ENCODE peak calls at places on chromosome 3, in four cellular contexts. Y is kidney epithelial cell, B is adrenal gland, L is body of pancreas. X is an unnamed sample.

GRCh38 chr3:157718835-157719234 is 215.6 kb upstream of the VEPH1 start:
- DNase-seq in Y (no peak), B (no peak), L (no peak), X (no peak)

GRCh38 chr3:170043506-170043905 is 5.7 kb downstream of the GPR160 start:
- DNase-seq in Y (no peak), B (no peak), L (no peak), X (no peak)

GRCh38 chr3:126127452-126127851 is 43.5 kb upstream of the SLC41A3 start:
- DNase-seq in Y (no peak), B (no peak), L (peak; percentile 8), X (no peak)

GRCh38 chr3:150252462-150252861 is 155.6 kb upstream of the TSC22D2 start:
- DNase-seq in Y (no peak), B (no peak), L (peak; percentile 19), X (no peak)

GRCh38 chr3:30073622-30074021 is 532.8 kb upstream of the TGFBR2 start:
- DNase-seq in Y (no peak), B (no peak), L (no peak), X (no peak)

GRCh38 chr3:193662757-193663322 is 69.8 kb downstream of the OPA1 start:
- DNase-seq in Y (no peak), B (peak; percentile 21), L (no peak), X (no peak)

GRCh38 chr3:183155499-183155898 is 7.0 kb downstream of the LAMP3 start:
- DNase-seq in Y (no peak), B (no peak), L (no peak), X (no peak)

GRCh38 chr3:159635047-159635641 is 353.5 kb upstream of the IL12A start:
- DNase-seq in Y (peak; percentile 37), B (no peak), L (no peak), X (no peak)

GRCh38 chr3:44284949-44285348 is 43.3 kb downstream of the TOPAZ1 start:
- DNase-seq in Y (no peak), B (no peak), L (no peak), X (no peak)

GRCh38 chr3:188264231-188265213 is 110.6 kb downstream of the LPP start:
- DNase-seq in Y (no peak), B (no peak), L (no peak), X (peak; percentile 41)

DNA sequence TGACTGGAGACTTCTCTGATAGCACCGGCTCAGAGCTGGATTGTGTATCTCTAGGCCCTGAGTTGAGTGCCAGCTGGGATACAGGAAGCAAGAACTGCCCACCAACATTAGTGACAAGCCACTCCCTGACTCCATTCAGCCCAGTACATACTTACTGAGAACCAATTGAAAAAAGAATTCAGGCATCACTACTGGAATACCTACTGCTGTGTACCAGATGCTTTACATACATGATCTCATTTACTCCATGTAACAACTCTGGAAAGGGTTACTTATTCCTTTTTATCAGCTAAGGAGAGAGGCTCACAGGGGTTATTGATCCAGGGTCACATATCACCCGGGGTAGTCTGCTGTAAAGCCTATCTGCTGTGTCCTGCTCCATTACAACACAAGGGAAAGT is 1.3 kb upstream of the SYN2 start:
- DNase-seq in Y (no peak), B (no peak), L (no peak), X (no peak)
- H3K4me3 ChIP-seq in Y (no peak overlapping the region), B (no peak overlapping the region), L (no peak overlapping the region), X (no peak overlapping the region)

DNA sequence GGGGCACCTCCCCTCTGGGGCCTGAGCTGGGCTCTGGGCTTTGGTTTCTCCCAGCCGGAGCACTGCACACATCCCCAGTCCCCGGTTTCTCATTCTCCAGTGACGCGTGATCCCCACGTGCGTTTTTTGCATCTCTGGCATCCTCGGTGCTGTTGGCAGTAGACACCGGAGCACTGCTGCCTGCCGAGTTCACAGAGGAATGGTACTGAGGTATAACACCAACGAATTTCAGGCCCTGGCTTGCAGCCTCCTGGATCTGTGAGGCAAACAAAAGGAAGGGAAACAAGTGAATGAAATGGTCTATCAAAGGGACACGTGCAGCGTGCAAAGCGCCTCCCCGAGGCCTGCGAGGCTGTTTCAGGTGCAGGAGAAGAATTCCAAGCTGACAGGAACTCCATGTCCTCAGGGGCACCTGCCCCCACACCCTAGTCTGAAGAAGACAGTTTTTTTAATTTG is 112.9 kb downstream of the OXNAD1 start:
- DNase-seq in Y (no peak), B (no peak), L (no peak), X (no peak)
- TF ChIP-seq CTCF in Y (no peak), B (no peak), L (no peak), X (no peak)

DNA sequence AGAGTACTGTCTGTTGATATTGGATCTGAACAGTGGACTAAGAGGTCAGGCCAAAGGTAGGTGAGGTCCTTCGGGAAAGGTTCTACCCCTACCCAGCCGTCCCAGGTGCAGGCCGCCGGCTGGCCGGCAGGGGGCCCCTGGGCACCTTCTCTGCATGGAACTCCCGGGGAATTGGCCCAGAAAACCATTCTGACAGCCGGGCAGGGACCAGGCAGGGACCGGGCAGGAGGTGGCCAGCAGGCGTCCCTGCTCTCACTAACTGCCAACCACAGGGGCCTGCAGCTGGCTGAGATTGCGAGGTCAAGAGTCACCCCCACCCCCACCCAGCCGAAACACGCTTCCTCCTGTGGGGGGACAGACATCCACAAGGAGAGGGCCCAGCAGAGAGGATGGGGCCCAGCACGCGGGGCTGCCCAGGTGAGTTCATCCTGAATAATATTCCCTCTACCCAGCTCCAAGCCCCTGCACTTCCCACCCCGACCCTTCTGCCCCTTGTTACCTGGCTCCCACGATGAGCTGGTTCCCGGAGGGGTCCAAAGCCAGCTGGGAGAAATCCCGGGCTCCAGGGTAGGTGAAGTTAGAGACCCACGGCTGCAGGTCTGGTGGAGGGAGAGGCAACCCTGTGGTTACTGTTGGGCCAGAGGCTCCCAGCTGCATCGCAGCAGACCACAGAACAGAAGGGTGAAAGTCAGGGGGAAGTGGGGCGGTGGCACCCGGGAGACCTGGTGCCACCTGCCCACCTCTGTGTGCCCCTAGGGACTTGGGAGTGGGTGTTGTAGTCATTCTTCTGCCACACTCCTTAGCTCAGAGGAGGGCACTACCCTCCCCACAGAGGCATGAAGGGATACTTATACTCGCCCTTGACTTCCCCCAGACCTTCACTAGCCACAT is 84.4 kb downstream of the SEMA5B start:
- DNase-seq in Y (no peak), B (peak; percentile 82), L (peak; percentile 80), X (no peak)
- H3K36me3 ChIP-seq in Y (no peaks in the 10 kb centered on the region), B (no peaks in the 10 kb centered on the region), L (no peaks in the 10 kb centered on the region), X (no peaks in the 10 kb centered on the region)

DNA sequence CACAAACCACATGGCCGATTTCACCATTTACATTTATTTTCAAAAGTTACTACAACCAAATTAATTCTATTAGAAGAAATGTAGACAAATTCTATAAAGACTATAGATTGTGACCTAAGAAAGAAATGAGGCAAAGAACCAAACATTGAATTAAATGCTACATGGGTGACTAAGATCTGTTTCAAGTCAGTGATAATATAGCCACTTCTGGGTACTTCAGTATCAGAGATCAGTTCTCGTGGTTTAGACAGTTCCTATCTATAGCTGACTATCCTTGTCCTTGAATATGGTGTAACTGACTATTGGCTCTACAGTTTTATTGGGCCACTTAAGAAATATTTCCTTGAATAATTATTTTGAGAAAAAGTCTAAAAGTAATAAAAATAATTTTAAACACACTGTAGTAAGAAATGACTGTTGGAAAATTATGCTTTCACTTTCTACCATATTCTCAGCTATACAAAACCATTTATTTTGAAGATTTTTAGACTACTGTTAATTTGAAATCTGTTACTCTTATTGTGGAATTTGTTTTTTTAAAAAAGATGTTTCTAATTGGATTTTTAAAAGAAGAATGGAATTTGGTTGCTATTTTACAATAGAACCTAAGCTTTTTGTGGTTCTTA is 14.1 kb downstream of the KCNMB3 start:
- DNase-seq in Y (no peak), B (no peak), L (no peak), X (no peak)
- H3K4me3 ChIP-seq in Y (no peak overlapping the region), B (no peak overlapping the region), L (no peak overlapping the region), X (no peak overlapping the region)

DNA sequence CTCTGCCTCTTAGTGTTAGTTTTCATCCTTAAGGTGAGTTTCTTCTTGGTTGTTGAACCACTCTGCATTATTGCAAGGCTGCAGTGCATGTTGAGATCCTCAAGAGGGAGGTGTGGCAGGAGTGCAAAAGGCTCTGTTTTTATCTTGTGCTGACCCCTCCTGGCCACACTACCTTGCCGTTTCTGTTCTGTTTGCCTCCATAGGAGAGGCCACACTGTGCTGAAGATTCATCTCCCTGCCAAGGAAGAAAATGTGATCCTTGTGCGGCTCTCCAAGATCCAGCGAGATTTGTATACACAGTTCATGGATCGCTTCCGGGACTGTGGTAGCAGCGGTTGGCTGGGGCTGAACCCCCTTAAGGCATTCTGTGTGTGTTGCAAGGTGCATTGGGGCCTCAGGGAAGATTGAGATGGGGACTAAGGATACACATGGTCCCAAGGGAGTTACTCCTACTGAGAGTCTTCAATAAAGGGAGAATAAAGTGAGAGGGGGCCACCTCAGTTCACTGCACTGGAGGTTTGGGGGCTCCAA is 33.0 kb upstream of the TEX264 start:
- DNase-seq in Y (peak; percentile 23), B (peak; percentile 49), L (peak; percentile 20), X (no peak)
- TF ChIP-seq CTCF in Y (peak; percentile 92), B (peak; percentile 77), L (peak; percentile 55), X (peak; percentile 90)